ENCODE peak calls at places on chromosome 15, in four cellular contexts. One of them, this sample, is unnamed.

GRCh38 chr15:33031324-33031736 is 163.2 kb downstream of the FMN1 start:
- ATAC-seq in GM12878: no peak
- ATAC-seq in Panc1: no peak
- ATAC-seq in HCT116: no peak
- ATAC-seq in this sample: no peak

GRCh38 chr15:85430406-85431204 is 50.2 kb downstream of the AKAP13 start:
- ATAC-seq in GM12878: peak
- ATAC-seq in Panc1: peak
- ATAC-seq in HCT116: no peak
- ATAC-seq in this sample: no peak

GRCh38 chr15:93201940-93202339 is 112.9 kb upstream of the RGMA start:
- ATAC-seq in GM12878: no peak
- ATAC-seq in Panc1: no peak
- ATAC-seq in HCT116: no peak
- ATAC-seq in this sample: no peak

GRCh38 chr15:72534522-72534921 is 60.4 kb downstream of the ARIH1 start:
- ATAC-seq in GM12878: no peak
- ATAC-seq in Panc1: no peak
- ATAC-seq in HCT116: no peak
- ATAC-seq in this sample: no peak

GRCh38 chr15:99170476-99171065 is 65.7 kb downstream of the SYNM start:
- ATAC-seq in GM12878: no peak
- ATAC-seq in Panc1: no peak
- ATAC-seq in HCT116: no peak
- ATAC-seq in this sample: peak

GRCh38 chr15:44883219-44883900 is 73.1 kb upstream of the TERB2 start:
- ATAC-seq in GM12878: peak
- ATAC-seq in Panc1: no peak
- ATAC-seq in HCT116: no peak
- ATAC-seq in this sample: no peak

GRCh38 chr15:60695713-60696522 is 217.0 kb upstream of the ICE2 start:
- ATAC-seq in GM12878: peak
- ATAC-seq in Panc1: no peak
- ATAC-seq in HCT116: no peak
- ATAC-seq in this sample: no peak

GRCh38 chr15:99251436-99251821 is at the start of gene LRRC28:
- ATAC-seq in GM12878: no peak
- ATAC-seq in Panc1: peak
- ATAC-seq in HCT116: peak
- ATAC-seq in this sample: peak

GRCh38 chr15:45921376-45921775 is 286.5 kb downstream of the SQOR start:
- ATAC-seq in GM12878: no peak
- ATAC-seq in Panc1: no peak
- ATAC-seq in HCT116: no peak
- ATAC-seq in this sample: no peak

DNA sequence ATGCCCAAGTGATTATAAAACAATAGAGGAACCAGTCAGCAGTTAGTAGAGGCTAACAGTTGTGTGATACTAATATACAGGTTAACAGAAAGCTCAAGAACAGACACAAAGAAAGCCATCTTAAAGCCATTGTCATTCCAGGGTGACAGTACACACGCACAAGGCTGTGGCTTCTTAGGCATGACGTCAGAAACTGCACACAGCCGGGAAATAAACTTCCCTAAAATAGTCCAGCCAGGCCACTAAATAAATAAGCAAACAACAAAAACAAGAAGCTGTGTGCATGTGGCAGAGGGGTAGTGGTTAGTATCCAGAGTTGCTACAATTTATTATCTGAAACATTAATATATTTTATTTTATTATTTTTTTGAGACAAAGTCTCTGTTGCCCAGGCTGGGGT is 49.8 kb downstream of the PPCDC start:
- ATAC-seq in GM12878: no peak
- ATAC-seq in Panc1: no peak
- ATAC-seq in HCT116: no peak
- ATAC-seq in this sample: peak
- TF ChIP-seq POLR2AphosphoS5 in GM12878: no peak
- TF ChIP-seq POLR2AphosphoS5 in Panc1: no peak
- TF ChIP-seq POLR2AphosphoS5 in HCT116: no peak
- TF ChIP-seq POLR2AphosphoS5 in this sample: no peak

DNA sequence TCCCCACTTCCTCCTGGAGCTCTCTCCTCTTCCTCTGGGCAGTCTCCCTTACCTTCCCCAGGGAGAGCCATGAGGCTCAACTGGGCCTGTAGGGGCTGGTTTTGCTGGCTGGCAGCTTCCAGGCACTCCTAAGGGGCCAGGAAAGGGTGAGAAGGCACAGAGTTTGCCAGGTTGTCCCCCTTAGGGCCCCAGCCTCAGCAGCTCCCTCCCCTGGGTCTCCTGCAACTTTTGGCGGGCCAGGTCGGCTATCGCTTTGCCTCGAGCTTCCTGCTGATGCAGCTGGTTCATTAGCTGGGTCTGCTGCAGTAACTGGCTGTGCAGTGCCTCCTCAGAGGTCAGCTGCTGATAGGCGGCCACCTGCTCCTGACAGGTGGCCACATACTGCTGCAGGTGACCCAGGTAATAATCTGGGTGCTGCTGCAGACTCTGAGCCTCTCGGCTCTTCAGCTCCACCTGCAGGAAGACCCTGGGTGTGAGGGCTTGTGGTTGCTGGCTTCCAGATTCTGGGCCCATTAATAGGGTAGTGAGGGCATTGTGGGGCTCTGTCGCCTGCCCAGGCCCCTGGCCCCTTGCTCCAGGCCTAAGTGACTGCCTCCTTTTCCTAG is 29.7 kb upstream of the OR4F6 start:
- ATAC-seq in GM12878: no peak
- ATAC-seq in Panc1: no peak
- ATAC-seq in HCT116: peak
- ATAC-seq in this sample: no peak
- TF ChIP-seq POLR2AphosphoS5 in GM12878: no peak
- TF ChIP-seq POLR2AphosphoS5 in Panc1: no peak
- TF ChIP-seq POLR2AphosphoS5 in HCT116: no peak
- TF ChIP-seq POLR2AphosphoS5 in this sample: no peak

GRCh38 chr15:55742927-55743614 is at the start of gene PRTG:
- ATAC-seq in GM12878: peak
- ATAC-seq in Panc1: peak
- ATAC-seq in HCT116: no peak
- ATAC-seq in this sample: peak
- TF ChIP-seq POLR2AphosphoS5 in GM12878: no peak
- TF ChIP-seq POLR2AphosphoS5 in Panc1: peak
- TF ChIP-seq POLR2AphosphoS5 in HCT116: no peak
- TF ChIP-seq POLR2AphosphoS5 in this sample: no peak

DNA sequence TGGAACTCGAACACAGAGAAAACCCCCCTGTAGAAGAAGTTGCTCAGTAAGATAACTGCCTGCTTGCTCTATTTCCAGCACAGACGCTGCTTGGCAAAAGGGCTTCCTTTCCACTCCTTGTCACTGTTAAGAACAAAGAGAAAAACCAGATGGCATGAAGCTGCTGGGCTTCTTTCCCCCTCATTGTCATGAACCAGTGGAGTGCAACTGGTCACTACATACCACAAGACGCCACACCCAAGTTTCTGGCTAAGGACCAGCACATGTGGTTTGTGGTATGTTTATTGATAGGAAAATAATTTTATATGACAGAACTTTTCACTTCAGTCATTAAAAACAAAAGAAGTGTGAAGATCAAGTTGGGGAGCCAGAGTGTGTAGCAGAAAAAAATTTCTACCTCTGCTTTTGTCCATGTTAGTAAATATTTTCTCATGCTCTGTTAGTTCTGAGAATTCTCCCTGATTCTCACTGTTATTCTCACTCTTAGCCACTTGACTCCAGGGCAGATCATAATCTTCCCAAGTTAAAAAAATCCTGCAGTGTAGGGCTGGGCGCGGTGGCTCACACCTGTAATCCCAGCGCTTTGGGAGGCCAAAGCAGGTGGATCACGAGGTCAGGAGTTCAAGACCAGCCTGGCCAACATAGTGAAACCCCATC is 37.9 kb downstream of the CLK3 start:
- ATAC-seq in GM12878: peak
- ATAC-seq in Panc1: no peak
- ATAC-seq in HCT116: peak
- ATAC-seq in this sample: peak
- TF ChIP-seq POLR2AphosphoS5 in GM12878: no peak
- TF ChIP-seq POLR2AphosphoS5 in Panc1: no peak
- TF ChIP-seq POLR2AphosphoS5 in HCT116: no peak
- TF ChIP-seq POLR2AphosphoS5 in this sample: no peak

DNA sequence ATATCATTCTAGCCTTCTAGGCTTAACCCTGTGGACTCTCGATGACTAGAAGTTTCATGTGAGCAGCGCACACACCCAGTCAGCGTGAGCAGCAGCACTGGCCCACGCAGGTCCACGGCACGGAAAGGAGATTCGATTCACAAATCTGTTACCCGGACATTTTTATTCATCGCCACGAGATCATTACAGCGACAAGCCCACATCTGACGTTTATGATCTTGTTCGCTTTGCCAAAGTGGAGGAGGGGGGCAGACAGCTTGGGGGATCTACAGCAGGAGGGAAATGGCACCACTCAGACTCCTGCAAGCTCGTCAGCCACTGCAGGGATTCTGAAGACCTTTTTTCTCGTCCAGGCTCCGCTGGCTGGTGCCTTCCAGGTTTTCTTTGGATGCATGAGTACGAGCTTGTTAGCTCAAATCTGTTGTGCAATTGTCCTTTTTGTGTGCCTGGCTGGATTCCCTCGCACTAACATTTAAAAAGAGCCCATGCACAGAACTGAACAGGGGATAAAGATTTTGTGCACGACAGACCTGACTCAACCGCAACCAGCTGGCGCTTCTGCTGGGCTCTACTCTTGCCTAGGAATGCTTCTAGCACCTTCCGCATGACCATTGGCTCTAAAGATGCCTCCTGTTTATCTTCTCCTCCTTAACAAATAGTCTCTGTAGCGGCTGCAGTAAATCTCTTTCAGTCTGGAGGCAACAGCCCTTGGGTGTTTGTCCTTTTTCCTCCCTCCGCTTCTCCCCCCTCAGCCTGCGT is 938.5 kb downstream of the MCTP2 start:
- ATAC-seq in GM12878: no peak
- ATAC-seq in Panc1: no peak
- ATAC-seq in HCT116: no peak
- ATAC-seq in this sample: peak
- TF ChIP-seq POLR2AphosphoS5 in GM12878: no peak
- TF ChIP-seq POLR2AphosphoS5 in Panc1: no peak
- TF ChIP-seq POLR2AphosphoS5 in HCT116: no peak
- TF ChIP-seq POLR2AphosphoS5 in this sample: no peak

DNA sequence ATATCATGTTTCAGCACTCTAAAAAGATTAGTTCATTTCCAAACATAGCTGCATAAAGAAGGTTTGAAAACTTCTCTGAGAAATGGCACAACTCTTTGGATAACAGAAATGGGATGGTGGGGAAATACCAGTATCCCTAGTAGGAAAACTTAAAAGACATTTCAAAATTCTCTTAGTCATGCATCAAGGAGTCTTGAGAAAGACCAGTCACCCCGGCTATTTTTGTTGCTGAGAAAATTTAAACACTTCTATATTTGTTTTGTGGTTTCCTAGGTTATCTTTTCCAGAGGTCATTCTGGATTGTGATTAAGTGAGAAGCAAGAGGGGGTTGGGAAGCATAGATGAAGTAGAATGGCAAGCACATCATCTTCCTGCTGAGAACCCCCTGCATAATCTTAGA is 447.7 kb upstream of the THBS1 start:
- ATAC-seq in GM12878: no peak
- ATAC-seq in Panc1: no peak
- ATAC-seq in HCT116: no peak
- ATAC-seq in this sample: peak
- TF ChIP-seq POLR2AphosphoS5 in GM12878: no peak
- TF ChIP-seq POLR2AphosphoS5 in Panc1: no peak
- TF ChIP-seq POLR2AphosphoS5 in HCT116: no peak
- TF ChIP-seq POLR2AphosphoS5 in this sample: peak

DNA sequence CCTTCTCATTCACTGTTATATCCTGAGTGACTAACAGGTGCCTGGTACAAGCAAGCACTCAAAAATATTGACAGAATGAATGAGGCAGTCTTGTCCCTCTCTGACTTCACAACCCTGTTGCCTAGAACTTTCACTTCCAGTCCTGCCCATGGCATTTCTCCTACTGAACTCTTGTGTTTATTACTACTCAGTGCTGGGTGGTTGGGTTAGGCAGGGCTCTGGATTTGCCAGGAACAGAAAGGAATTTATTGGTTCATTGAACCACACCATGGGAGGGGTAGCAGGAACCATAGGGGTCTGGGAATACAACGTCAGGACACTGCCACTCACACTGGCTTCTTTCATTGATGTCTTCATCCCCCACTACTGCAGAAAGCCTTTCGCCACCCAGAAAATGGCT is 41.9 kb upstream of the SEMA4B start:
- ATAC-seq in GM12878: no peak
- ATAC-seq in Panc1: no peak
- ATAC-seq in HCT116: no peak
- ATAC-seq in this sample: peak
- TF ChIP-seq POLR2AphosphoS5 in GM12878: no peak
- TF ChIP-seq POLR2AphosphoS5 in Panc1: no peak
- TF ChIP-seq POLR2AphosphoS5 in HCT116: no peak
- TF ChIP-seq POLR2AphosphoS5 in this sample: no peak

DNA sequence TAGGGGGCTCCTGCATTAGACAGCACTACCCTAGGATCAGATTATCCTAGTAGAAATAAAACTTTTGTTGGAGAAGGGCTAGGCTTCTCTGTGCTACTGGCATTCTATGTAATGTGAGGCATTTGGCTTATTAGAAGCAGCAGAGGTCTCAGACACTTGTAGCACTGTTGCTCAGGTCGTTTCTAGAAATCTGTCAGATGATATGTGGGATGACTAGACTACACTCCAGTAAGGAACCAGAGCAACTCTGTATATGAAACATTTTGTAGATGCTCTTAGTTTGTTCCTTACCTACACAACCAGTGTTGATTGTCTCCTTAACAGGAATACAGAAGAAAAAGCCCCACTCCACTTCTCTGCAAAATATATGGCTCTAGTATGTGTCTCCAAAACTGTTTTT is 21.9 kb upstream of the FBXL22 start:
- ATAC-seq in GM12878: no peak
- ATAC-seq in Panc1: no peak
- ATAC-seq in HCT116: no peak
- ATAC-seq in this sample: no peak
- TF ChIP-seq POLR2AphosphoS5 in GM12878: no peak
- TF ChIP-seq POLR2AphosphoS5 in Panc1: no peak
- TF ChIP-seq POLR2AphosphoS5 in HCT116: no peak
- TF ChIP-seq POLR2AphosphoS5 in this sample: no peak